ENCODE peak calls at places on chromosomes 4 and X, in four cellular contexts. F, Y, E and J are unnamed samples.

GRCh38 chr4:119286377-119287002 is 35.4 kb downstream of the FABP2 start:
- DNase-seq in F (no peak), Y (no peak), E (peak; percentile 47), J (no peak)

GRCh38 chr4:139453041-139453370 is 915 bp upstream of the RAB33B start:
- DNase-seq in F (peak; percentile 59), Y (no peak), E (no peak), J (no peak)

GRCh38 chr4:171896426-171896825 is 83.2 kb downstream of the GALNTL6 start:
- DNase-seq in F (no peak), Y (no peak), E (no peak), J (no peak)

GRCh38 chr4:113288257-113288656 is 238.8 kb downstream of the ANK2 start:
- DNase-seq in F (no peak), Y (no peak), E (no peak), J (no peak)

GRCh38 chrX:49192722-49193328 is 6.7 kb upstream of the PRICKLE3 start:
- DNase-seq in F (no peak), Y (peak; percentile 55), E (no peak), J (peak; percentile 77)

GRCh38 chrX:1903380-1903935 is 288.6 kb downstream of the ASMT start:
- DNase-seq in F (no peak), Y (no peak), E (peak; percentile 63), J (no peak)

GRCh38 chr4:7190668-7191545 is 1.4 kb upstream of the SORCS2 start:
- DNase-seq in F (no peak), Y (peak; percentile 17), E (no peak), J (peak; percentile 35)

GRCh38 chrX:111490683-111491082 is 20.8 kb upstream of the SERTM2 start:
- DNase-seq in F (no peak), Y (no peak), E (no peak), J (no peak)

GRCh38 chrX:13647709-13648212 is 5.2 kb upstream of the TCEANC start:
- DNase-seq in F (no peak), Y (no peak), E (peak; percentile 57), J (no peak)

GRCh38 chr4:139763205-139763604 is 97.6 kb downstream of the MGST2 start:
- DNase-seq in F (no peak), Y (no peak), E (no peak), J (peak; percentile 39)

GRCh38 chr4:99202536-99202935 is 16.5 kb downstream of the ADH6 start:
- DNase-seq in F (no peak), Y (no peak), E (no peak), J (no peak)

GRCh38 chr4:5429747-5430146 is 278.6 kb downstream of the EVC2 start:
- DNase-seq in F (no peak), Y (no peak), E (no peak), J (no peak)

GRCh38 chr4:23278845-23279244 is 586.1 kb downstream of the GBA3 start:
- DNase-seq in F (no peak), Y (no peak), E (no peak), J (no peak)

GRCh38 chrX:111511477-111511876 is at the start of gene SERTM2:
- DNase-seq in F (no peak), Y (peak; percentile 40), E (no peak), J (peak; percentile 79)

GRCh38 chr4:68995292-68995691 is 43.7 kb upstream of the UGT2A3 start:
- DNase-seq in F (no peak), Y (no peak), E (no peak), J (no peak)

GRCh38 chr4:181957088-181957487 is 286.1 kb upstream of the TENM3 start:
- DNase-seq in F (no peak), Y (no peak), E (no peak), J (no peak)

GRCh38 chr4:173436149-173436579 is 37.2 kb upstream of the SCRG1 start:
- DNase-seq in F (no peak), Y (no peak), E (no peak), J (no peak)

GRCh38 chrX:47831788-47832187 is 4.9 kb upstream of the ZNF81 start:
- DNase-seq in F (no peak), Y (peak; percentile 58), E (peak; percentile 19), J (peak; percentile 82)

GRCh38 chr4:183852910-183853555 is 52.1 kb upstream of the STOX2 start:
- DNase-seq in F (no peak), Y (no peak), E (no peak), J (no peak)

GRCh38 chrX:69388526-69388925 is 115.6 kb upstream of the NALF2 start:
- DNase-seq in F (no peak), Y (no peak), E (no peak), J (no peak)

GRCh38 chr4:88003261-88003660 is 4.2 kb upstream of the PKD2 start:
- DNase-seq in F (no peak), Y (no peak), E (no peak), J (no peak)

GRCh38 chr4:170491981-170492380 is 402.2 kb upstream of the AADAT start:
- DNase-seq in F (no peak), Y (no peak), E (no peak), J (no peak)

DNA sequence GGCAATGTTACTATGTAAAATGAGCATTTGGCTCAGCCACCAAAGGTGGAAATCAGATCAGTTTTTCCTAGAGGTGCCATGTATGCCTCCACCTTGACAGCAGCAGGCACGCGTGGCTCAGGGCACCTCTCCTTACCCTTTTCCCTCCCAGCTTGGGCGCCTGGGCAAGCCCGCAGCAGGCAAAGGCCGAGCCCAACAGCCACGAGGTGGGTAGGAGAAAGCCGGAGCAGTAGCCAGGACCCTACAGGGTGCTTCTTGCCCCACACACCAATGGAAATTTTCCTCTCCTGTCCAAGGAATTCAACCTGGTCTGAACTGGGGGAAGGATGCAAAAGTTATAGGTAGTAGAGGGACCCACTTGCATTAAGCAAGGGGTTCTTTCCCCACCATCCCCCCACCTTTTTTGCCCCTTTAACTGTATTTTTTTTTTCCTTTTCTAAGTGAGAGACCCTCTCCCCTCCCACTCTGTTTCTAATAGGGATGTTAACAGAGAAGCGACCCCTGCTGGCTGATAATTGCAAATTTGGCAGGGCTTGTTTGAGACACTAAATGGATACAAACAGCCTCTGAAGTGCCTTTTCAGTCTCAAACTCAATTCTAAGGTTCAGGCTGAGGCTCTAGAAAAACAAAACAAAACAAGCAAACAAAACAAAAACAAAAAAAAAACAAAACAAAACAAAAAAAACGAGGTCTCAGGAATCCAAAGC is 895.1 kb downstream of the PCDH18 start:
- DNase-seq in F (no peak), Y (peak; percentile 53), E (peak; percentile 15), J (peak; percentile 86)
- TF ChIP-seq CTCF in F (peak; percentile 40), Y (peak; percentile 70), E (peak; percentile 62), J (peak; percentile 79)

GRCh38 chr4:186586190-186586589 is 30.8 kb upstream of the MTNR1A start:
- DNase-seq in F (no peak), Y (no peak), E (no peak), J (no peak)
- H3K27ac ChIP-seq in F (no peak overlapping the region), Y (no peak overlapping the region), E (no peak overlapping the region), J (no peak overlapping the region)

DNA sequence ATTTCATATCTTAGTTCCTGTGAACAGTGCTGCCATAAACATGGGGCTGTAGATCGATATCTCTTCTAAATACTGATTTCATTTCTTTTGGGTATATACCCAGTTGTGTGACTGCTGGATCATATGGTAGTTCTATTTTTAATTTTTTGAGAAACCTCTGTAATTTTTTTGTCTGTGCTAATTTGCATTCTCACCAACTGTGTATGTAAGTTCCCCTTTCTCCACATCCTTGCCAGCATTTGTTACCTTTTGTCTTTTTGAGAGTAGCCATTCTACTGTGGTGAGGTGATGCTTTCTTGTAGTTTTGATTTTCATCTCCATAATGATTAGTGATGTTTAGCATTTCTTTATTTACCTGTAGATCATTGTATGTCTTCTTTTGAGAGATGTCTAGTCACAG is 2086.5 kb upstream of the TENM3 start:
- DNase-seq in F (no peak), Y (no peak), E (no peak), J (no peak)
- H3K9ac ChIP-seq in F (no peak overlapping the region), Y (no peak overlapping the region), E (no peak overlapping the region), J (no peak overlapping the region)

DNA sequence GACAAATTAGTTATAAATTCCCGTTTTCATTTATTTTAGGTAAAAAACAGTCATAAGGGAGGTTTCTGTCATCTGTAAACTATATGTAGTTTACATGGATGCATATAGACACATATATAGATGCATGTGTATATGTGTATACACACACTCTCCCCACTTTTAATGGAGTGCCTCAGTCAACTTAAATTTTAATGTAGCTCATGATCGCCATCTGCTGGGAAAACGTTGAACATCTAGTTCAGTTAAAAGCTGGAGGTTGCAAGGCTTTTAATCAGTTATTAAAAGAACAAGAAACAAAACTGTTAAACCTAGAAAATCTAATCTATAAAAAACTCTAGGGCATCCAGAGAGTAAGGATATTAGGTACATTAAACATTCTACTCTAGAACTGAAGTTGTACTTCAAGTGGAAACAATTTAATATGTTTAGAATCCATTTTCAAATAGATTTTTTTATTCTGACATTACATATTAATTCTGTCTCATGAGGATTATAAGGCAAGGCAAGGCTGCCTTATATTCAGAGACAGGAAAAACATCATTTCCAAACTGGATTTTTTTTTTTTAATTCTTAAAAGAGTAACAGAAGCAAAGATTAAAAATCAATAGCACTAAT is 122.6 kb downstream of the SHISA3 start:
- DNase-seq in F (peak; percentile 19), Y (no peak), E (peak; percentile 28), J (peak; percentile 73)
- TF ChIP-seq CTCF in F (peak; percentile 59), Y (peak; percentile 81), E (peak; percentile 39), J (peak; percentile 84)

GRCh38 chrX:71638409-71638808 is 20.1 kb upstream of the CXCR3 start:
- DNase-seq in F (no peak), Y (no peak), E (no peak), J (no peak)

GRCh38 chrX:71640002-71640401 is 21.7 kb upstream of the CXCR3 start:
- DNase-seq in F (no peak), Y (no peak), E (no peak), J (no peak)

GRCh38 chrX:71636438-71637252 is 18.3 kb upstream of the CXCR3 start:
- DNase-seq in F (no peak), Y (no peak), E (no peak), J (no peak)

GRCh38 chrX:71637848-71638247 is 19.5 kb upstream of the CXCR3 start:
- DNase-seq in F (no peak), Y (no peak), E (no peak), J (no peak)

DNA sequence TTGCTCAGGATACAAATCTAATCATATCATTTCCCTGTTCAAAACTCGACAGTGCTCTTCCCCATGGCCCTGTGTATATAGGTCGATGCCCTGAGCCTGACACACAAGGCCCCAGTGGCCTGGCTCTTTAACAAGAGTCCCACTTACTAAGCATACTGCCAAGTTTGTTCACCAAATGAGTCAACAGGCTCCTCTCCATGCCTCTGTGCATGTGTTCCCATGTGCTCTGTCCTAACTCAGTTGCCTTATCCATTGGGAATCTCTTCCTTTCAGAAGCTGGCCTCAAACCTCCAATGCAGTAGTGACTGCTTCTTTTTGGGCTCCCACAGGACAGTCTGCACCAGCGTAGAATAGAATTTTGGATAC is 18.9 kb upstream of the CXCR3 start:
- DNase-seq in F (no peak), Y (no peak), E (no peak), J (no peak)
- H3K27ac ChIP-seq in F (peak overlapping the region; percentile 83), Y (no peak overlapping the region), E (no peak overlapping the region), J (no peak overlapping the region)

GRCh38 chr4:13298655-13299054 is 185.5 kb downstream of the RAB28 start:
- DNase-seq in F (no peak), Y (no peak), E (no peak), J (no peak)

GRCh38 chr4:13292372-13292771 is 191.8 kb downstream of the RAB28 start:
- DNase-seq in F (no peak), Y (no peak), E (no peak), J (no peak)

GRCh38 chr4:13299343-13299742 is 184.8 kb downstream of the RAB28 start:
- DNase-seq in F (no peak), Y (no peak), E (no peak), J (no peak)

GRCh38 chr4:13289391-13289790 is 194.7 kb downstream of the RAB28 start:
- DNase-seq in F (no peak), Y (no peak), E (no peak), J (no peak)

GRCh38 chr4:13294961-13295605 is 189.1 kb downstream of the RAB28 start:
- DNase-seq in F (no peak), Y (no peak), E (no peak), J (no peak)
- H3K9ac ChIP-seq in F (no peak overlapping the region), Y (no peak overlapping the region), E (no peak overlapping the region), J (no peak overlapping the region)

GRCh38 chr4:122827258-122827887 is 742 bp downstream of the FGF2 start:
- DNase-seq in F (peak; percentile 8), Y (no peak), E (no peak), J (peak; percentile 73)
- TF ChIP-seq CTCF in F (no peak), Y (no peak), E (no peak), J (no peak)